ENCODE peak calls at places on chromosome 10, in seven cellular contexts. R, L, N, J, M, S and X are unnamed samples.

GRCh38 chr10:119245272-119245671 is 37.9 kb downstream of the GRK5 start:
- DNase-seq in L (no peak), M (no peak), S (no peak), R (no peak), N (no peak), J (no peak), X (no peak)

GRCh38 chr10:60911715-60912114 is 32.3 kb downstream of the RHOBTB1 start:
- DNase-seq in R (no peak), L (no peak), S (no peak), M (no peak), N (no peak), J (no peak), X (no peak)

GRCh38 chr10:118564114-118564513 is 31.3 kb downstream of the PRLHR start:
- DNase-seq in S (no peak), R (no peak), J (no peak), M (no peak), N (no peak), L (no peak), X (no peak)

GRCh38 chr10:122239578-122240257 is 31.4 kb upstream of the BTBD16 start:
- DNase-seq in L (no peak), S (peak; percentile 54), J (no peak), M (peak; percentile 48), R (peak; percentile 27), N (no peak), X (no peak)

GRCh38 chr10:50497758-50498157 is 126.0 kb downstream of the SGMS1 start:
- DNase-seq in R (peak; percentile 86), N (no peak), L (peak; percentile 13), S (peak; percentile 86), M (no peak), J (no peak), X (no peak)

GRCh38 chr10:42149027-42149700 is 489.2 kb downstream of the ZNF33B start:
- DNase-seq in N (no peak), R (peak; percentile 11), L (peak; percentile 10), J (no peak), M (peak; percentile 66), S (no peak), X (no peak)

GRCh38 chr10:17675638-17676037 is 31.7 kb downstream of the STAM start:
- DNase-seq in N (no peak), R (peak; percentile 52), J (no peak), M (no peak), L (no peak), S (no peak), X (no peak)

GRCh38 chr10:69692891-69693290 is 62.8 kb downstream of the FAM241B start:
- DNase-seq in R (no peak), S (no peak), L (no peak), N (no peak), J (no peak), M (no peak), X (no peak)

GRCh38 chr10:121069061-121069850 is 218.1 kb downstream of the WDR11 start:
- DNase-seq in L (no peak), N (no peak), S (no peak), M (no peak), R (peak; percentile 36), J (no peak), X (no peak)

GRCh38 chr10:68271104-68271882 is 39.4 kb upstream of the ATOH7 start:
- DNase-seq in S (peak; percentile 28), N (no peak), L (peak; percentile 39), M (no peak), R (peak; percentile 45), J (no peak), X (no peak)

GRCh38 chr10:19782430-19783089 is 33.7 kb upstream of the PLXDC2 start:
- DNase-seq in R (no peak), N (no peak), L (no peak), J (no peak), S (no peak), M (no peak), X (no peak)

GRCh38 chr10:24428410-24428782 is 219.5 kb downstream of the KIAA1217 start:
- DNase-seq in M (no peak), S (peak; percentile 70), J (no peak), L (no peak), R (peak; percentile 81), N (no peak), X (no peak)

GRCh38 chr10:15725603-15726002 is 5.9 kb upstream of the ITGA8 start:
- DNase-seq in R (peak; percentile 48), M (no peak), J (no peak), L (peak; percentile 71), N (peak; percentile 38), S (peak; percentile 67), X (no peak)

GRCh38 chr10:132659206-132660091 is 121.9 kb downstream of the INPP5A start:
- DNase-seq in S (no peak), M (no peak), J (peak; percentile 80), R (no peak), L (no peak), N (no peak), X (peak; percentile 60)

GRCh38 chr10:117159390-117159789 is 21.3 kb upstream of the VAX1 start:
- DNase-seq in J (no peak), M (no peak), N (no peak), S (no peak), L (no peak), R (no peak), X (no peak)

GRCh38 chr10:117163061-117163953 is 25.2 kb upstream of the VAX1 start:
- DNase-seq in L (peak; percentile 41), S (no peak), J (no peak), M (no peak), N (no peak), R (no peak), X (no peak)

GRCh38 chr10:117160567-117160966 is 22.5 kb upstream of the VAX1 start:
- DNase-seq in L (no peak), J (no peak), M (no peak), S (no peak), R (no peak), N (no peak), X (no peak)

GRCh38 chr10:117162093-117163021 is 24.3 kb upstream of the VAX1 start:
- DNase-seq in S (no peak), L (no peak), N (no peak), R (no peak), J (no peak), M (no peak), X (no peak)

GRCh38 chr10:117161386-117162033 is 23.4 kb upstream of the VAX1 start:
- DNase-seq in L (no peak), S (no peak), J (no peak), N (no peak), M (no peak), R (no peak), X (no peak)
- H3K27me3 ChIP-seq in L (peaks cover 100% of the 10 kb centered on the region), S (peaks cover 74% of the 10 kb centered on the region), J (peaks cover 100% of the 10 kb centered on the region), N (peaks cover 70% of the 10 kb centered on the region), M (peaks cover 99% of the 10 kb centered on the region), R (peaks cover 43% of the 10 kb centered on the region), X (peaks cover 97% of the 10 kb centered on the region)

GRCh38 chr10:23172429-23172828 is 19.7 kb upstream of the PTF1A start:
- DNase-seq in R (no peak), J (no peak), S (no peak), L (no peak), M (no peak), N (no peak), X (no peak)
- H3K27me3 ChIP-seq in R (peaks cover 17% of the 10 kb centered on the region), J (peaks cover 99% of the 10 kb centered on the region), S (peaks cover 25% of the 10 kb centered on the region), L (peaks cover 95% of the 10 kb centered on the region), M (peaks cover 61% of the 10 kb centered on the region), N (peaks cover 29% of the 10 kb centered on the region), X (peaks cover 31% of the 10 kb centered on the region)

GRCh38 chr10:92692085-92692671 is 2.4 kb downstream of the HHEX start:
- DNase-seq in R (no peak), N (no peak), S (no peak), J (no peak), L (no peak), M (no peak), X (no peak)

GRCh38 chr10:92690211-92691041 is 671 bp downstream of the HHEX start:
- DNase-seq in S (peak; percentile 69), L (peak; percentile 60), R (peak; percentile 75), M (peak; percentile 69), J (peak; percentile 52), N (no peak), X (no peak)

GRCh38 chr10:92691042-92691590 is 1.4 kb downstream of the HHEX start:
- DNase-seq in S (no peak), L (no peak), N (no peak), R (no peak), M (no peak), J (peak; percentile 32), X (no peak)

GRCh38 chr10:92692697-92693533 is 3.2 kb downstream of the HHEX start:
- DNase-seq in R (no peak), N (no peak), J (no peak), L (no peak), M (no peak), S (no peak), X (no peak)

GRCh38 chr10:92691591-92692084 is 1.9 kb downstream of the HHEX start:
- DNase-seq in J (peak; percentile 68), M (peak; percentile 78), L (no peak), S (no peak), R (no peak), N (no peak), X (no peak)
- H3K27me3 ChIP-seq in J (peaks cover 94% of the 10 kb centered on the region), M (peaks cover 31% of the 10 kb centered on the region), L (peaks cover 84% of the 10 kb centered on the region), S (no peaks in the 10 kb centered on the region), R (no peaks in the 10 kb centered on the region), N (no peaks in the 10 kb centered on the region), X (peaks cover 85% of the 10 kb centered on the region)

GRCh38 chr10:75417522-75417927 is 13.9 kb upstream of the LRMDA start:
- DNase-seq in S (no peak), R (peak; percentile 48), L (no peak), M (no peak), N (no peak), J (no peak), X (no peak)

GRCh38 chr10:75418712-75419111 is 12.7 kb upstream of the LRMDA start:
- DNase-seq in S (no peak), R (no peak), L (no peak), J (no peak), M (no peak), N (no peak), X (no peak)

GRCh38 chr10:75414527-75414926 is 13.0 kb upstream of the ZNF503 start:
- DNase-seq in M (no peak), R (no peak), J (no peak), N (no peak), L (no peak), S (no peak), X (no peak)

GRCh38 chr10:75422913-75423312 is 8.5 kb upstream of the LRMDA start:
- DNase-seq in N (no peak), J (no peak), L (no peak), S (no peak), R (no peak), M (no peak), X (no peak)

GRCh38 chr10:75418287-75418686 is 13.1 kb upstream of the LRMDA start:
- DNase-seq in J (no peak), S (no peak), N (no peak), R (no peak), L (no peak), M (no peak), X (no peak)
- H3K27me3 ChIP-seq in J (no peaks in the 10 kb centered on the region), S (peaks cover 28% of the 10 kb centered on the region), N (peaks cover 27% of the 10 kb centered on the region), R (peaks cover 8% of the 10 kb centered on the region), L (peaks cover 3% of the 10 kb centered on the region), M (peaks cover 7% of the 10 kb centered on the region), X (peaks cover 17% of the 10 kb centered on the region)

DNA sequence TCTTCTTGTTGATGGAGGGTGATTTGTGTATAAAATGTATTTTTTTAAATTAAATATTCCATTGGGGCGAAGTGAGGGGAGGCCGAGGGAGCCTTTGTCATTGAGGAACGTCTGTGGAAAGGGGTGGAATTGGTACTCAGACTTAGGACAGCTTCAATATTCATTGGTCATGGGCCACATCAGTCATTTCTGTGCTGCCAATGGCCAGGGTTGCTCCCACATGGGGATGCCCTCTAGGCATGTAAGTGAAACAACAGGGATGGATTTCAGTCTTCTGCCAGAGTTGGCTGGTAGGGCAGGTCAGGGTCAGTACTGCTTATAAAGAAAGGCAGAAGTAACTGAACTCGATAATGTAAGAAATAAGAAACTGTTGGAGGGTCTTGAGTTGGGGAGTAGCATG is 47.2 kb downstream of the NEURL1 start:
- DNase-seq in R (peak; percentile 6), J (no peak), N (no peak), S (peak; percentile 13), M (peak; percentile 19), L (no peak), X (no peak)
- H3K27me3 ChIP-seq in R (peaks cover 17% of the 10 kb centered on the region), J (peaks cover 54% of the 10 kb centered on the region), N (peaks cover 71% of the 10 kb centered on the region), S (peaks cover 65% of the 10 kb centered on the region), M (peaks cover 12% of the 10 kb centered on the region), L (no peaks in the 10 kb centered on the region), X (no peaks in the 10 kb centered on the region)